ENCODE peak calls at places on chromosomes 5 and 9, in nine cellular contexts. One of them, this sample, is unnamed.

GRCh38 chr9:128116104-128117083 is 11.1 kb downstream of the PTGES2 start:
- DNase-seq in RPMI8226: no peak
- DNase-seq in fibroblast of the aortic adventitia: no peak
- DNase-seq in amniotic stem cell: no peak
- DNase-seq in stimulated activated effector memory CD8-positive, alpha-beta T cell treated with anti-CD3 and anti-CD28 coated beads, Interleukin-12 subunit alpha, Interleukin-12 subunit beta, amount 100 ng/mL, for 72 hours: no peak
- DNase-seq in Ammon's horn: no peak
- DNase-seq in AG08396: no peak
- DNase-seq in HFF-Myc: no peak
- DNase-seq in skeletal muscle cell: no peak
- DNase-seq in this sample: no peak

GRCh38 chr9:128917151-128917849 is 3.5 kb upstream of the PHYHD1 start:
- DNase-seq in RPMI8226: no peak
- DNase-seq in fibroblast of the aortic adventitia: peak
- DNase-seq in amniotic stem cell: no peak
- DNase-seq in stimulated activated effector memory CD8-positive, alpha-beta T cell treated with anti-CD3 and anti-CD28 coated beads, Interleukin-12 subunit alpha, Interleukin-12 subunit beta, amount 100 ng/mL, for 72 hours: no peak
- DNase-seq in Ammon's horn: peak
- DNase-seq in AG08396: peak
- DNase-seq in HFF-Myc: no peak
- DNase-seq in skeletal muscle cell: peak
- DNase-seq in this sample: no peak

GRCh38 chr9:12884736-12885395 is 110.0 kb downstream of the LURAP1L start:
- DNase-seq in RPMI8226: peak
- DNase-seq in fibroblast of the aortic adventitia: peak
- DNase-seq in amniotic stem cell: no peak
- DNase-seq in stimulated activated effector memory CD8-positive, alpha-beta T cell treated with anti-CD3 and anti-CD28 coated beads, Interleukin-12 subunit alpha, Interleukin-12 subunit beta, amount 100 ng/mL, for 72 hours: no peak
- DNase-seq in Ammon's horn: peak
- DNase-seq in AG08396: peak
- DNase-seq in HFF-Myc: no peak
- DNase-seq in skeletal muscle cell: peak
- DNase-seq in this sample: no peak

GRCh38 chr5:105530716-105531261 is 1968.2 kb upstream of the NUDT12 start:
- DNase-seq in RPMI8226: no peak
- DNase-seq in fibroblast of the aortic adventitia: no peak
- DNase-seq in amniotic stem cell: no peak
- DNase-seq in stimulated activated effector memory CD8-positive, alpha-beta T cell treated with anti-CD3 and anti-CD28 coated beads, Interleukin-12 subunit alpha, Interleukin-12 subunit beta, amount 100 ng/mL, for 72 hours: no peak
- DNase-seq in Ammon's horn: no peak
- DNase-seq in AG08396: no peak
- DNase-seq in HFF-Myc: no peak
- DNase-seq in skeletal muscle cell: no peak
- DNase-seq in this sample: no peak

GRCh38 chr5:171750316-171750788 is 35.3 kb upstream of the SMIM23 start:
- DNase-seq in RPMI8226: peak
- DNase-seq in fibroblast of the aortic adventitia: peak
- DNase-seq in amniotic stem cell: no peak
- DNase-seq in stimulated activated effector memory CD8-positive, alpha-beta T cell treated with anti-CD3 and anti-CD28 coated beads, Interleukin-12 subunit alpha, Interleukin-12 subunit beta, amount 100 ng/mL, for 72 hours: peak
- DNase-seq in Ammon's horn: no peak
- DNase-seq in AG08396: peak
- DNase-seq in HFF-Myc: no peak
- DNase-seq in skeletal muscle cell: no peak
- DNase-seq in this sample: no peak

GRCh38 chr5:133830911-133831310 is 137.5 kb downstream of the C5orf15 start:
- DNase-seq in RPMI8226: peak
- DNase-seq in fibroblast of the aortic adventitia: no peak
- DNase-seq in amniotic stem cell: no peak
- DNase-seq in stimulated activated effector memory CD8-positive, alpha-beta T cell treated with anti-CD3 and anti-CD28 coated beads, Interleukin-12 subunit alpha, Interleukin-12 subunit beta, amount 100 ng/mL, for 72 hours: no peak
- DNase-seq in Ammon's horn: no peak
- DNase-seq in AG08396: no peak
- DNase-seq in HFF-Myc: no peak
- DNase-seq in skeletal muscle cell: no peak
- DNase-seq in this sample: no peak

GRCh38 chr9:126419475-126419874 is 92.8 kb downstream of the MVB12B start:
- DNase-seq in RPMI8226: peak
- DNase-seq in fibroblast of the aortic adventitia: no peak
- DNase-seq in amniotic stem cell: no peak
- DNase-seq in stimulated activated effector memory CD8-positive, alpha-beta T cell treated with anti-CD3 and anti-CD28 coated beads, Interleukin-12 subunit alpha, Interleukin-12 subunit beta, amount 100 ng/mL, for 72 hours: no peak
- DNase-seq in Ammon's horn: no peak
- DNase-seq in AG08396: no peak
- DNase-seq in HFF-Myc: no peak
- DNase-seq in skeletal muscle cell: no peak
- DNase-seq in this sample: peak

GRCh38 chr9:119556129-119556875 is 187.1 kb upstream of the BRINP1 start:
- DNase-seq in RPMI8226: peak
- DNase-seq in fibroblast of the aortic adventitia: peak
- DNase-seq in amniotic stem cell: peak
- DNase-seq in stimulated activated effector memory CD8-positive, alpha-beta T cell treated with anti-CD3 and anti-CD28 coated beads, Interleukin-12 subunit alpha, Interleukin-12 subunit beta, amount 100 ng/mL, for 72 hours: peak
- DNase-seq in Ammon's horn: peak
- DNase-seq in AG08396: peak
- DNase-seq in HFF-Myc: peak
- DNase-seq in skeletal muscle cell: peak
- DNase-seq in this sample: peak

GRCh38 chr9:136093995-136094881 is 851 bp downstream of the NACC2 start:
- DNase-seq in RPMI8226: peak
- DNase-seq in fibroblast of the aortic adventitia: peak
- DNase-seq in amniotic stem cell: no peak
- DNase-seq in stimulated activated effector memory CD8-positive, alpha-beta T cell treated with anti-CD3 and anti-CD28 coated beads, Interleukin-12 subunit alpha, Interleukin-12 subunit beta, amount 100 ng/mL, for 72 hours: peak
- DNase-seq in Ammon's horn: no peak
- DNase-seq in AG08396: peak
- DNase-seq in HFF-Myc: no peak
- DNase-seq in skeletal muscle cell: no peak
- DNase-seq in this sample: no peak